ENCODE peak calls at places on chromosomes 5 and 9, in nine cellular contexts. One of them, this sample, is unnamed.

GRCh38 chr5:17305024-17305423 is 87.6 kb downstream of the BASP1 start:
- DNase-seq in GM12878: no peak
- DNase-seq in cardiac fibroblast: peak
- DNase-seq in GM12865: no peak
- DNase-seq in heart right ventricle: no peak
- DNase-seq in AG10803: no peak
- DNase-seq in astrocyte of the cerebellum: no peak
- DNase-seq in left ventricle myocardium inferior: no peak
- DNase-seq in fibroblast of the aortic adventitia: peak
- DNase-seq in this sample: no peak

GRCh38 chr5:75524071-75524470 is 12.4 kb downstream of the POLK start:
- DNase-seq in GM12878: peak
- DNase-seq in cardiac fibroblast: no peak
- DNase-seq in GM12865: peak
- DNase-seq in heart right ventricle: no peak
- DNase-seq in AG10803: peak
- DNase-seq in astrocyte of the cerebellum: no peak
- DNase-seq in left ventricle myocardium inferior: no peak
- DNase-seq in fibroblast of the aortic adventitia: no peak
- DNase-seq in this sample: no peak

GRCh38 chr9:94083384-94083783 is 880 bp upstream of the PTPDC1 start:
- DNase-seq in GM12878: no peak
- DNase-seq in cardiac fibroblast: peak
- DNase-seq in GM12865: no peak
- DNase-seq in heart right ventricle: no peak
- DNase-seq in AG10803: no peak
- DNase-seq in astrocyte of the cerebellum: no peak
- DNase-seq in left ventricle myocardium inferior: no peak
- DNase-seq in fibroblast of the aortic adventitia: peak
- DNase-seq in this sample: no peak

GRCh38 chr5:34586117-34586885 is 69.8 kb upstream of the RAI14 start:
- DNase-seq in GM12878: no peak
- DNase-seq in cardiac fibroblast: peak
- DNase-seq in GM12865: no peak
- DNase-seq in heart right ventricle: no peak
- DNase-seq in AG10803: peak
- DNase-seq in astrocyte of the cerebellum: no peak
- DNase-seq in left ventricle myocardium inferior: no peak
- DNase-seq in fibroblast of the aortic adventitia: peak
- DNase-seq in this sample: peak

GRCh38 chr9:134501266-134502181 is 140.1 kb upstream of the COL5A1 start:
- DNase-seq in GM12878: no peak
- DNase-seq in cardiac fibroblast: no peak
- DNase-seq in GM12865: no peak
- DNase-seq in heart right ventricle: no peak
- DNase-seq in AG10803: no peak
- DNase-seq in astrocyte of the cerebellum: no peak
- DNase-seq in left ventricle myocardium inferior: peak
- DNase-seq in fibroblast of the aortic adventitia: no peak
- DNase-seq in this sample: peak

GRCh38 chr5:136631176-136631575 is 265.8 kb upstream of the TRPC7 start:
- DNase-seq in GM12878: no peak
- DNase-seq in cardiac fibroblast: peak
- DNase-seq in GM12865: no peak
- DNase-seq in heart right ventricle: no peak
- DNase-seq in AG10803: no peak
- DNase-seq in astrocyte of the cerebellum: no peak
- DNase-seq in left ventricle myocardium inferior: no peak
- DNase-seq in fibroblast of the aortic adventitia: peak
- DNase-seq in this sample: no peak

GRCh38 chr9:88339322-88339721 is 48.9 kb upstream of the SPIN1 start:
- DNase-seq in GM12878: no peak
- DNase-seq in cardiac fibroblast: no peak
- DNase-seq in GM12865: no peak
- DNase-seq in heart right ventricle: no peak
- DNase-seq in AG10803: no peak
- DNase-seq in astrocyte of the cerebellum: no peak
- DNase-seq in left ventricle myocardium inferior: no peak
- DNase-seq in fibroblast of the aortic adventitia: no peak
- DNase-seq in this sample: no peak

GRCh38 chr5:40486437-40487270 is 193.1 kb upstream of the PTGER4 start:
- DNase-seq in GM12878: peak
- DNase-seq in cardiac fibroblast: peak
- DNase-seq in GM12865: peak
- DNase-seq in heart right ventricle: no peak
- DNase-seq in AG10803: no peak
- DNase-seq in astrocyte of the cerebellum: no peak
- DNase-seq in left ventricle myocardium inferior: no peak
- DNase-seq in fibroblast of the aortic adventitia: peak
- DNase-seq in this sample: peak

GRCh38 chr5:75373862-75374261 is 36.8 kb downstream of the HMGCR start:
- DNase-seq in GM12878: no peak
- DNase-seq in cardiac fibroblast: no peak
- DNase-seq in GM12865: no peak
- DNase-seq in heart right ventricle: no peak
- DNase-seq in AG10803: no peak
- DNase-seq in astrocyte of the cerebellum: no peak
- DNase-seq in left ventricle myocardium inferior: no peak
- DNase-seq in fibroblast of the aortic adventitia: no peak
- DNase-seq in this sample: no peak

GRCh38 chr5:72511371-72512178 is 4.4 kb upstream of the ZNF366 start:
- DNase-seq in GM12878: no peak
- DNase-seq in cardiac fibroblast: peak
- DNase-seq in GM12865: no peak
- DNase-seq in heart right ventricle: no peak
- DNase-seq in AG10803: peak
- DNase-seq in astrocyte of the cerebellum: no peak
- DNase-seq in left ventricle myocardium inferior: no peak
- DNase-seq in fibroblast of the aortic adventitia: peak
- DNase-seq in this sample: peak
- H3K4me3 ChIP-seq in GM12878: no peak
- H3K4me3 ChIP-seq in cardiac fibroblast: no peak
- H3K4me3 ChIP-seq in GM12865: no peak
- H3K4me3 ChIP-seq in heart right ventricle: no peak
- H3K4me3 ChIP-seq in AG10803: no peak
- H3K4me3 ChIP-seq in astrocyte of the cerebellum: no peak
- H3K4me3 ChIP-seq in left ventricle myocardium inferior: no peak
- H3K4me3 ChIP-seq in fibroblast of the aortic adventitia: no peak
- H3K4me3 ChIP-seq in this sample: no peak

GRCh38 chr5:154320209-154320608 is 125.6 kb upstream of the SAP30L start:
- DNase-seq in GM12878: no peak
- DNase-seq in cardiac fibroblast: no peak
- DNase-seq in GM12865: no peak
- DNase-seq in heart right ventricle: no peak
- DNase-seq in AG10803: no peak
- DNase-seq in astrocyte of the cerebellum: no peak
- DNase-seq in left ventricle myocardium inferior: no peak
- DNase-seq in fibroblast of the aortic adventitia: no peak
- DNase-seq in this sample: no peak
- TF ChIP-seq CTCF in GM12878: no peak
- TF ChIP-seq CTCF in cardiac fibroblast: no peak
- TF ChIP-seq CTCF in GM12865: no peak
- TF ChIP-seq CTCF in heart right ventricle: no peak
- TF ChIP-seq CTCF in AG10803: no peak
- TF ChIP-seq CTCF in astrocyte of the cerebellum: no peak
- TF ChIP-seq CTCF in left ventricle myocardium inferior: no peak
- TF ChIP-seq CTCF in fibroblast of the aortic adventitia: no peak
- TF ChIP-seq CTCF in this sample: no peak

GRCh38 chr5:174618589-174618988 is 105.8 kb upstream of the MSX2 start:
- DNase-seq in GM12878: no peak
- DNase-seq in cardiac fibroblast: no peak
- DNase-seq in GM12865: no peak
- DNase-seq in heart right ventricle: no peak
- DNase-seq in AG10803: no peak
- DNase-seq in astrocyte of the cerebellum: no peak
- DNase-seq in left ventricle myocardium inferior: no peak
- DNase-seq in fibroblast of the aortic adventitia: no peak
- DNase-seq in this sample: no peak

GRCh38 chr5:174617910-174618309 is 106.5 kb upstream of the MSX2 start:
- DNase-seq in GM12878: no peak
- DNase-seq in cardiac fibroblast: no peak
- DNase-seq in GM12865: no peak
- DNase-seq in heart right ventricle: no peak
- DNase-seq in AG10803: no peak
- DNase-seq in astrocyte of the cerebellum: no peak
- DNase-seq in left ventricle myocardium inferior: no peak
- DNase-seq in fibroblast of the aortic adventitia: no peak
- DNase-seq in this sample: no peak

GRCh38 chr5:174615986-174616500 is 108.3 kb upstream of the MSX2 start:
- DNase-seq in GM12878: no peak
- DNase-seq in cardiac fibroblast: no peak
- DNase-seq in GM12865: no peak
- DNase-seq in heart right ventricle: no peak
- DNase-seq in AG10803: no peak
- DNase-seq in astrocyte of the cerebellum: no peak
- DNase-seq in left ventricle myocardium inferior: no peak
- DNase-seq in fibroblast of the aortic adventitia: no peak
- DNase-seq in this sample: no peak

GRCh38 chr5:174614500-174615135 is 109.8 kb upstream of the MSX2 start:
- DNase-seq in GM12878: no peak
- DNase-seq in cardiac fibroblast: no peak
- DNase-seq in GM12865: no peak
- DNase-seq in heart right ventricle: no peak
- DNase-seq in AG10803: no peak
- DNase-seq in astrocyte of the cerebellum: no peak
- DNase-seq in left ventricle myocardium inferior: no peak
- DNase-seq in fibroblast of the aortic adventitia: no peak
- DNase-seq in this sample: no peak

DNA sequence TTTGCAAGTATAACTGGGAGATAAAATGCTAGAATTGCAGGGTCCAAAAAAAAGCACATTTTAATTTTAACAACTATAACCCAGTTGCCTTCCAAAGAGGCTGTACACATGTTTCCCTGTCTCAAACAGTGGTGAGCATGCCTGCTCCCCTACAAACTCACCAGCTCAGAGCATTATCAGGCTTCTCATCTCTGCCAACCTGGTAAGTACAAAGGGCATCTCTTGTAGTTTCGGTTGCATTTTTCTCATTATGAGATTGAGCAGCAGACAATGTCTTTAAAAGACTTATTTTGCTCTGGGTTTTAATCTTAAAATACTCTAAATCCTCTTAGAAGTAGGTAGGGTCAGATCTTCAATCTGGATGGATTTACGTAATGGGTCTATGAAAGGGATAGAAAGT is 107.1 kb upstream of the MSX2 start:
- DNase-seq in GM12878: no peak
- DNase-seq in cardiac fibroblast: no peak
- DNase-seq in GM12865: no peak
- DNase-seq in heart right ventricle: no peak
- DNase-seq in AG10803: no peak
- DNase-seq in astrocyte of the cerebellum: no peak
- DNase-seq in left ventricle myocardium inferior: no peak
- DNase-seq in fibroblast of the aortic adventitia: no peak
- DNase-seq in this sample: no peak
- H3K4me3 ChIP-seq in GM12878: no peak
- H3K4me3 ChIP-seq in cardiac fibroblast: no peak
- H3K4me3 ChIP-seq in GM12865: no peak
- H3K4me3 ChIP-seq in heart right ventricle: no peak
- H3K4me3 ChIP-seq in AG10803: no peak
- H3K4me3 ChIP-seq in astrocyte of the cerebellum: no peak
- H3K4me3 ChIP-seq in left ventricle myocardium inferior: no peak
- H3K4me3 ChIP-seq in fibroblast of the aortic adventitia: no peak
- H3K4me3 ChIP-seq in this sample: no peak

DNA sequence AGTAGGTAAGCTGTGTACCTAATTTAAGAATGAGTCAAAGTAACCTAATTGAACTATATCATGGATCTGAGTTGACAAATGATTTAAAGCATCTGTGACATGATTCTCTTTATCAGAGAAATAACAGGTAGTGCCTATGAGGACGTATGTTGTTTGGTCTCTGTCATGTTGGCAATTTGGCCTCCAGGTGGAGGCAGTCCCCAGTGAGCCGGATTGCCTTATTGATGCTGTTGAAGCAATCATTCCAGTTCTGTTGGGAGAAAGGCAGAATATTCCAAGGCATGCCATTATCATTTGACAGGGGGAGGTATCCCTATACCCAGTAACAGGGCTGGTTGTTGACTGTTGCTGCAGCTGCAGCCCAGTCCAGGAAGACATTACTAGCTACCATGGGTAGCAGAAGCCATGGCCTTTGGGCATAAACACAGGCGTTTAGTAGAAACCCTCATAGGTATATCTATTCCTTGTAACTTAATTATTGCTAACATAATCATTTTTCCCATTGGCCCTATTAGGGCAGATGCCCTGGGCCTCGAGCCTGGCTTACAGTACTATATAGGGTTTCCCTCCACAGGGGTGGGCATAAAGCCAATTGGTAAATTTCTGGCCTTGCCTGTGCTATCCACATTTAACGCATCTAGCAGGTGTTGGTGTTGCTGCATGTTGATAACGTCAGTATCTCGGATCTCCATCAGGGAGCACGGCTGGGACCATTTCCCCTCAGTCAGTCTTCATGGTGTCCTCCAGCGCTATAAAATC is 12.2 kb upstream of the SLC22A4 start:
- DNase-seq in GM12878: no peak
- DNase-seq in cardiac fibroblast: no peak
- DNase-seq in GM12865: no peak
- DNase-seq in heart right ventricle: no peak
- DNase-seq in AG10803: no peak
- DNase-seq in astrocyte of the cerebellum: no peak
- DNase-seq in left ventricle myocardium inferior: no peak
- DNase-seq in fibroblast of the aortic adventitia: no peak
- DNase-seq in this sample: no peak
- TF ChIP-seq CTCF in GM12878: no peak
- TF ChIP-seq CTCF in cardiac fibroblast: no peak
- TF ChIP-seq CTCF in GM12865: no peak
- TF ChIP-seq CTCF in heart right ventricle: no peak
- TF ChIP-seq CTCF in AG10803: no peak
- TF ChIP-seq CTCF in astrocyte of the cerebellum: no peak
- TF ChIP-seq CTCF in left ventricle myocardium inferior: no peak
- TF ChIP-seq CTCF in fibroblast of the aortic adventitia: no peak
- TF ChIP-seq CTCF in this sample: no peak

GRCh38 chr5:180330810-180331646 is 22.1 kb downstream of the GFPT2 start:
- DNase-seq in GM12878: no peak
- DNase-seq in cardiac fibroblast: peak
- DNase-seq in GM12865: no peak
- DNase-seq in heart right ventricle: no peak
- DNase-seq in AG10803: peak
- DNase-seq in astrocyte of the cerebellum: peak
- DNase-seq in left ventricle myocardium inferior: peak
- DNase-seq in fibroblast of the aortic adventitia: peak
- DNase-seq in this sample: peak
- H3K4me3 ChIP-seq in GM12878: no peak
- H3K4me3 ChIP-seq in cardiac fibroblast: no peak
- H3K4me3 ChIP-seq in GM12865: no peak
- H3K4me3 ChIP-seq in heart right ventricle: no peak
- H3K4me3 ChIP-seq in AG10803: no peak
- H3K4me3 ChIP-seq in astrocyte of the cerebellum: no peak
- H3K4me3 ChIP-seq in left ventricle myocardium inferior: no peak
- H3K4me3 ChIP-seq in fibroblast of the aortic adventitia: no peak
- H3K4me3 ChIP-seq in this sample: no peak

GRCh38 chr9:34125681-34126206 is 754 bp downstream of the DCAF12 start:
- DNase-seq in GM12878: no peak
- DNase-seq in cardiac fibroblast: peak
- DNase-seq in GM12865: peak
- DNase-seq in heart right ventricle: no peak
- DNase-seq in AG10803: peak
- DNase-seq in astrocyte of the cerebellum: no peak
- DNase-seq in left ventricle myocardium inferior: no peak
- DNase-seq in fibroblast of the aortic adventitia: peak
- DNase-seq in this sample: peak
- TF ChIP-seq CTCF in GM12878: no peak
- TF ChIP-seq CTCF in cardiac fibroblast: peak
- TF ChIP-seq CTCF in GM12865: no peak
- TF ChIP-seq CTCF in heart right ventricle: no peak
- TF ChIP-seq CTCF in AG10803: no peak
- TF ChIP-seq CTCF in astrocyte of the cerebellum: peak
- TF ChIP-seq CTCF in left ventricle myocardium inferior: no peak
- TF ChIP-seq CTCF in fibroblast of the aortic adventitia: no peak
- TF ChIP-seq CTCF in this sample: peak

This sample was measured in astrocyte of the spinal cord.